ENCODE peak calls at places on chromosomes 7 and 10, in six cellular contexts. H is effector memory CD4-positive, alpha-beta T cell; X is psoas muscle; D is heart left ventricle; P is neural progenitor cell; W is lung. S is an unnamed sample.

GRCh38 chr10:108384378-108384777 is 1219.9 kb upstream of the SORCS1 start:
- DNase-seq in D (no peak), W (no peak), P (no peak), X (no peak), H (no peak), S (no peak)

GRCh38 chr7:148514236-148514635 is 76.3 kb upstream of the C7orf33 start:
- DNase-seq in X (no peak), D (no peak), P (no peak), H (no peak), W (no peak), S (no peak)

GRCh38 chr10:119370046-119370770 is 162.8 kb downstream of the GRK5 start:
- DNase-seq in W (no peak), X (no peak), D (peak; percentile 68), H (no peak), P (no peak), S (peak; percentile 85)

GRCh38 chr7:91940171-91940570 is 491 bp upstream of the AKAP9 start:
- DNase-seq in P (peak; percentile 71), W (peak; percentile 31), D (peak; percentile 31), H (peak; percentile 1), X (peak; percentile 18), S (no peak)

GRCh38 chr7:80505900-80506500 is 5.9 kb downstream of the GNAT3 start:
- DNase-seq in H (no peak), X (no peak), D (no peak), P (no peak), W (no peak), S (no peak)

GRCh38 chr10:14562197-14562596 is 212.5 kb downstream of the FAM107B start:
- DNase-seq in H (no peak), X (no peak), W (no peak), P (no peak), D (no peak), S (no peak)

GRCh38 chr7:155584763-155585531 is 38.6 kb upstream of the CNPY1 start:
- DNase-seq in D (no peak), X (no peak), H (no peak), W (no peak), P (no peak), S (no peak)

GRCh38 chr7:95491634-95492314 is 6.0 kb downstream of the ASB4 start:
- DNase-seq in W (peak; percentile 38), P (no peak), X (no peak), H (no peak), D (no peak), S (no peak)

GRCh38 chr10:122461367-122461728 is at the start of gene HTRA1:
- DNase-seq in P (peak; percentile 89), X (peak; percentile 84), H (no peak), D (peak; percentile 90), W (peak; percentile 64), S (peak; percentile 93)

GRCh38 chr7:1523838-1524237 is 6.7 kb upstream of the MAFK start:
- DNase-seq in H (no peak), D (no peak), W (no peak), X (no peak), P (no peak), S (peak; percentile 53)

GRCh38 chr7:32479574-32480200 is 10.5 kb downstream of the LSM5 start:
- DNase-seq in P (peak; percentile 61), X (no peak), H (no peak), W (no peak), D (no peak), S (no peak)

GRCh38 chr10:103921750-103922195 is 3.8 kb upstream of the STN1 start:
- DNase-seq in X (no peak), H (no peak), W (no peak), D (no peak), P (peak; percentile 60), S (no peak)

GRCh38 chr10:20185116-20185515 is 368.9 kb downstream of the PLXDC2 start:
- DNase-seq in H (no peak), W (no peak), D (no peak), P (peak; percentile 29), X (no peak), S (no peak)

GRCh38 chr10:43403911-43404674 is 4.9 kb downstream of the HNRNPF start:
- DNase-seq in D (no peak), H (no peak), W (no peak), P (no peak), X (no peak), S (no peak)

DNA sequence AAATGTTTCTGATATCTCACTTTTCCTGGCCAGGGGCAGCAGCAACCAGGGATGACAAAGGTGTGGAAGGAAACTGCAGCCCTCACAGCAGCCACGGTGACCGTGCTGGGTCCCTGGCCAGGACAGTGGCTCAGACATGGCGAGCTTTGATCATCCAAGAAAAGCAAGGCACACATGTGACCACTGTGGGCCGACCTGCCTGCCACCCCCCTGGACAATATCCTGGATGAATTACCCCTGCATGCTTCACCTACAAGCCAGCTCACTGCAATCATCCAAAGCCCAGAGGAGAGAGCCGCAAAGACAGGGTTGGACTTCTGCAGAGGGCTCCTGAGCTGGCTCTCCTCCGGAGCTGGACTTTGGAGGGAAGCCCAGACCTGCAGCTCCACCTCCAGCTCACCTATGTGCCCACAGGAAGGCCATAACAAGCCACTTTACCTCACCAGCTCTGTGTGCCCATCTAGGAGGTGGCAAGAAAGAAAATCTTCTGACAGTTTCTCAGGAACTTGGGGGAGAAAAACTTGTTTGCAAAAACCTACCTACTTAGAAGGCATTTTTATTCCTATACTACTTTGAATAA is 2.7 kb downstream of the CHST15 start:
- DNase-seq in X (no peak), P (no peak), H (no peak), D (no peak), W (peak; percentile 64), S (no peak)
- H3K4me3 ChIP-seq in X (peak overlapping the region; percentile 79), P (no peak overlapping the region), H (no peak overlapping the region), D (no peak overlapping the region), W (no peak overlapping the region), S (no peak overlapping the region)

DNA sequence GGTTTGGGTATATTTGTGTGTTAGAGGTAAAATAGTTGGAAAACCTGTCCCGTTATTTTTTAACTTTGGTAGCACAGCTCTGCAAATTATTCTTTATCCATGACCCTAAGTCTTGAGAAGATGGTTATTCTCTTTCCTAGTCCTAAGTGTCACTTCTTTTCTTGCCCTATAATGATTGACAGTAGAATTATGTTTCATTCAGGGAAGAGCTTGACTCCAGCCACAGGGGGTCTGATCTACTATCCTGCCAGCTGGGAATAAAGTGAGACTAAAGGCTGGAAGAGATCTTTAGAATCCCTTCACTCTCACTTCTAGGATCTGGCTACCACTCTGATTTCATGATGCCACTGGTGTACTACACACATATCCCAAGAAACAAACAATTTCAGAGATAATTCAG is 90.4 kb downstream of the PHTF2 start:
- DNase-seq in D (no peak), P (peak; percentile 37), H (no peak), X (no peak), W (no peak), S (no peak)
- H3K27ac ChIP-seq in D (no peak overlapping the region), P (no peak overlapping the region), H (no peak overlapping the region), X (peak overlapping the region; percentile 71), W (no peak overlapping the region), S (no peak overlapping the region)

DNA sequence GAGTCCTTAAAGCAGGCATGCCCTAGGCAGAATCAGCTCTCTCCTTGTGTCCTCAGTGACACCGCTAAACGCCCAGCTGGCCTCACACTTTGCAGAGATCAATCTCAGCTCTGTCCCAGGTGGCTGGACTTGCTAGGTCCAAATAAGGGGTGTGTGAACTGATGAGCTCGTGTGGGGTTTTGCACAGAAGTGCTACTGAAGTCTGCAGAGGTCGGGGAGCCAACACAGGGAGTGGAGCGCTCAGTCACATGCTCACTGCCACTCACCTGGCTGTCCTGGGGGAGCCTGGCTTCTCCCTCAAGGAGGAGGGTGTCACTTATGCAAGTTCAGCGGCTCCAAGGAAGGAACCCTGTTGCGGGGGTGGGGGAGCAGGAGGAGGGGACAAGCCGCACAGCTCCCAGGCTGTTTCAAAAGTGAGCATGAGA is 2.0 kb downstream of the ELN start:
- DNase-seq in W (no peak), P (peak; percentile 48), H (no peak), X (peak; percentile 38), D (no peak), S (peak; percentile 63)
- H3K4me1 ChIP-seq in W (no peaks in the 10 kb centered on the region), P (peaks cover 32% of the 10 kb centered on the region), H (peaks cover 3% of the 10 kb centered on the region), X (peaks cover 49% of the 10 kb centered on the region), D (peaks cover 40% of the 10 kb centered on the region), S (peaks cover 3% of the 10 kb centered on the region)

DNA sequence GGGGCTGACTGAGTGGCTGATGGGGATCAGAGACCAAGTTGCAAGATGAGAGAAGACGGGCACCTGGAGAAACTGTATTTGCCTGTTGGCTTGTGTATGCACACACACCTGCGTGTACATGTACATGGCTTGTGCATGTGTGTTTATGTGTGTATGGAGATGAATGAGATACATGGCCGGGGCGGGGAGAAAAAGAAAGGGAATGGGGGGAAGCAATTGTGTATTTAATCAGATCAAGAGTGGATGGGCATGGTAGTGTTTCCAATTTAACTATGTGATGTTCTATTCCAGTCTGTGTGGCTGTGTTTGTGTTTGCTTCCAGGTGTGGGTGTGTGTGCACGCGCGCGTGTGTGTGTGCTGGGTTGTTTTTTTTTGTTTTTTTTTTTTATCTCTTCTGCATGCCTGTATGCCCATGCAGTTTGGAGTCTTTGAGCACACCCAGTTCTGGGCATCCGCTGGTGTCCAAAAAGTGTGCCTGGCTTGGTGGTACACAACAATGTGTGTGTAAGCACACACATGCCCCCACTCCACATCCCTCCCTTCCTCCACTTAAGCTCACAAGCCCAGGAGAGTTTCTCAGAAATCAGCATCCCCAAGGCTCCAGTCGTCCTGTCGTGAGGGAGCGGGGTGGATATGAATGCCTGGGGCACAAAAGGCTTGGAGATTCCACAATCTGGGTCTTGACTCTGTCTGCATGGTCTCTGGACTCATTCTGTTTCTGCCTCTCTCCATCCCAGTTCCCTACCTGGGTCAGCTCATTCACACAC is 2.5 kb upstream of the VGF start:
- DNase-seq in P (no peak), W (no peak), X (no peak), H (no peak), D (no peak), S (no peak)
- H3K4me3 ChIP-seq in P (peak overlapping the region; percentile 23), W (no peak overlapping the region), X (no peak overlapping the region), H (no peak overlapping the region), D (no peak overlapping the region), S (no peak overlapping the region)

GRCh38 chr7:28685660-28686417 is 272.3 kb downstream of the TRIL start:
- DNase-seq in H (no peak), X (peak; percentile 86), W (peak; percentile 93), P (peak; percentile 58), D (peak; percentile 97), S (peak; percentile 93)
- H3K27ac ChIP-seq in H (no peak overlapping the region), X (peak overlapping the region; percentile 85), W (peak overlapping the region; percentile 59), P (peak overlapping the region; percentile 94), D (peak overlapping the region; percentile 95), S (peak overlapping the region; percentile 81)

S was measured in right cardiac atrium.